ENCODE peak calls at places on chromosomes 5 and 9, in seven cellular contexts. Z is neural progenitor cell, K is fibroblast of lung, H is A673, B is PC-3, E is GM23338, X is GM23248. F is an unnamed sample.

GRCh38 chr9:96048116-96048953 is 172.8 kb downstream of the ERCC6L2 start:
- DNase-seq in Z (peak), K (peak), H (peak), B (no peak), E (peak), X (no peak), F (no peak)

GRCh38 chr5:111675540-111675939 is 81.5 kb downstream of the NREP start:
- DNase-seq in Z (peak), K (no peak), H (no peak), B (no peak), E (peak), X (no peak), F (no peak)

GRCh38 chr5:142015781-142016533 is 3.1 kb upstream of the GNPDA1 start:
- DNase-seq in Z (no peak), K (peak), H (peak), B (peak), E (no peak), X (peak), F (peak)

GRCh38 chr5:126544087-126544740 is 50.8 kb downstream of the ALDH7A1 start:
- DNase-seq in Z (peak), K (no peak), H (peak), B (peak), E (peak), X (peak), F (peak)

GRCh38 chr9:124855944-124856773 is 2.9 kb downstream of the WDR38 start:
- DNase-seq in Z (peak), K (peak), H (peak), B (peak), E (peak), X (peak), F (no peak)

GRCh38 chr5:119274024-119274766 is 81.6 kb upstream of the TNFAIP8 start:
- DNase-seq in Z (no peak), K (peak), H (no peak), B (peak), E (no peak), X (no peak), F (no peak)

GRCh38 chr9:119195521-119195920 is 173.7 kb downstream of the BRINP1 start:
- DNase-seq in Z (no peak), K (no peak), H (no peak), B (no peak), E (peak), X (no peak), F (no peak)

GRCh38 chr9:27888661-27889295 is 315.5 kb upstream of the C9orf72 start:
- DNase-seq in Z (no peak), K (no peak), H (peak), B (peak), E (peak), X (peak), F (peak)

GRCh38 chr9:72871685-72872084 is 81.2 kb downstream of the ALDH1A1 start:
- DNase-seq in Z (peak), K (no peak), H (peak), B (peak), E (peak), X (peak), F (peak)

GRCh38 chr9:121863931-121864330 is 212.5 kb downstream of the DAB2IP start:
- DNase-seq in Z (no peak), K (peak), H (no peak), B (no peak), E (no peak), X (peak), F (no peak)

GRCh38 chr9:30201024-30201423 is 2183.4 kb upstream of the ACO1 start:
- DNase-seq in Z (no peak), K (no peak), H (no peak), B (no peak), E (no peak), X (no peak), F (no peak)

GRCh38 chr5:136232316-136232715 is 39.4 kb upstream of the SMIM32 start:
- DNase-seq in Z (no peak), K (no peak), H (no peak), B (no peak), E (no peak), X (no peak), F (no peak)

GRCh38 chr9:20835364-20836286 is 151.6 kb downstream of the FOCAD start:
- DNase-seq in Z (no peak), K (peak), H (no peak), B (peak), E (no peak), X (peak), F (no peak)

GRCh38 chr5:163916376-163916775 is 411.0 kb downstream of the MAT2B start:
- DNase-seq in Z (no peak), K (peak), H (no peak), B (no peak), E (no peak), X (no peak), F (peak)

GRCh38 chr5:79759436-79759835 is 69.8 kb downstream of the CMYA5 start:
- DNase-seq in Z (no peak), K (peak), H (no peak), B (peak), E (no peak), X (peak), F (no peak)

GRCh38 chr9:33180526-33181184 is 13.5 kb upstream of the B4GALT1 start:
- DNase-seq in Z (no peak), K (peak), H (no peak), B (no peak), E (no peak), X (peak), F (peak)

GRCh38 chr5:101084353-101084752 is 181.3 kb upstream of the ST8SIA4 start:
- DNase-seq in Z (no peak), K (no peak), H (no peak), B (no peak), E (no peak), X (no peak), F (no peak)

GRCh38 chr5:172145870-172146747 is 41.9 kb downstream of the STK10 start:
- DNase-seq in Z (no peak), K (no peak), H (no peak), B (no peak), E (no peak), X (no peak), F (no peak)

GRCh38 chr9:13557724-13558123 is 278.2 kb upstream of the MPDZ start:
- DNase-seq in Z (no peak), K (no peak), H (no peak), B (no peak), E (no peak), X (no peak), F (no peak)

GRCh38 chr9:86585422-86586143 is 231.4 kb upstream of the TUT7 start:
- DNase-seq in Z (no peak), K (no peak), H (no peak), B (no peak), E (no peak), X (no peak), F (no peak)

GRCh38 chr5:160439205-160439600 is 17.5 kb downstream of the PTTG1 start:
- DNase-seq in Z (peak), K (peak), H (peak), B (peak), E (peak), X (peak), F (peak)

GRCh38 chr9:116238225-116238624 is 84.6 kb downstream of the PAPPA start:
- DNase-seq in Z (no peak), K (peak), H (peak), B (peak), E (no peak), X (peak), F (no peak)

GRCh38 chr5:80600943-80601693 is 31.0 kb upstream of the ANKRD34B start:
- DNase-seq in Z (no peak), K (no peak), H (no peak), B (no peak), E (no peak), X (no peak), F (no peak)

GRCh38 chr5:93576994-93577575 is 3.9 kb downstream of the NR2F1-AS1 start:
- DNase-seq in Z (peak), K (no peak), H (no peak), B (no peak), E (peak), X (no peak), F (no peak)
- TF ChIP-seq EZH2 in Z (no peak), K (no peak), H (no peak), B (no peak), E (peak), X (no peak), F (no peak)

DNA sequence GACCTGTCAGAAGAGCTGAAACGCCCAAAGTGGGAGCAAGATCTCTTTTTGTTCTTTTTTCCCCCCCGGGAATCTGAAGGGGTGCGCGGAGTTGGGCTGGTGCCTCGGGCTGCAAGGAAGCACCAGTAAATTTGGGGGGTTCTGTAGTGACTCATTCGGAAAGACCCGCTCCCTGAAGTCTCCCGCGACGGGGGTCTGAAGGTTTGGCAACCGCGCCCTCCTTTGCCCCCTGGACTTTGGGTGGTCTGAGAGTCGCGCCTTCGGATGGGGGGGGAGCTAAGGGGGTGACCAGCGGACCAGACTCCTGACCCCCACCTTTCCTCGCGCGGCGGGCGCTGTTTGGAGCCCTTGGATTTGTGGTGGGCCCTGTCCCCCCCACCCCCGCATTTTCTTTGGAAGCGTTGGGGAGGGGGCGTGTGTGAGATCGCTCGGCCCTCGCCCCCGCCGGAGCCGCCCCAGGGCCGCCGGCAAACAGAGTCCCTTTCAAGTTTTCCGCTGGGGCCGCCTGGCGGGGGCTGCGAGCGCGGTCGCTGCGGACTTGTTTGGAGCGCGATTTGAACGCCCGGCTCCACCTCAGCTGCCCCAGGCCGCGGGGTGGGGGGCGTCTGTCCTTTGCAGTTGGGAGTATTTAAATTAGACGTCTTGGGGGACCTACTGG is 2.0 kb downstream of the CXXC5 start:
- DNase-seq in Z (peak), K (no peak), H (peak), B (no peak), E (peak), X (peak), F (peak)
- TF ChIP-seq EZH2 in Z (peak), K (peak), H (no peak), B (peak), E (no peak), X (no peak), F (no peak)

GRCh38 chr5:77850536-77851228 is 74.5 kb upstream of the TBCA start:
- DNase-seq in Z (peak), K (no peak), H (no peak), B (no peak), E (peak), X (no peak), F (no peak)

GRCh38 chr5:77853353-77853907 is 77.3 kb upstream of the TBCA start:
- DNase-seq in Z (no peak), K (no peak), H (no peak), B (no peak), E (no peak), X (peak), F (no peak)

GRCh38 chr5:77852068-77852513 is 76.0 kb upstream of the TBCA start:
- DNase-seq in Z (no peak), K (no peak), H (no peak), B (no peak), E (no peak), X (no peak), F (no peak)

GRCh38 chr5:77852514-77853352 is 76.6 kb upstream of the TBCA start:
- DNase-seq in Z (peak), K (peak), H (peak), B (no peak), E (peak), X (peak), F (no peak)

DNA sequence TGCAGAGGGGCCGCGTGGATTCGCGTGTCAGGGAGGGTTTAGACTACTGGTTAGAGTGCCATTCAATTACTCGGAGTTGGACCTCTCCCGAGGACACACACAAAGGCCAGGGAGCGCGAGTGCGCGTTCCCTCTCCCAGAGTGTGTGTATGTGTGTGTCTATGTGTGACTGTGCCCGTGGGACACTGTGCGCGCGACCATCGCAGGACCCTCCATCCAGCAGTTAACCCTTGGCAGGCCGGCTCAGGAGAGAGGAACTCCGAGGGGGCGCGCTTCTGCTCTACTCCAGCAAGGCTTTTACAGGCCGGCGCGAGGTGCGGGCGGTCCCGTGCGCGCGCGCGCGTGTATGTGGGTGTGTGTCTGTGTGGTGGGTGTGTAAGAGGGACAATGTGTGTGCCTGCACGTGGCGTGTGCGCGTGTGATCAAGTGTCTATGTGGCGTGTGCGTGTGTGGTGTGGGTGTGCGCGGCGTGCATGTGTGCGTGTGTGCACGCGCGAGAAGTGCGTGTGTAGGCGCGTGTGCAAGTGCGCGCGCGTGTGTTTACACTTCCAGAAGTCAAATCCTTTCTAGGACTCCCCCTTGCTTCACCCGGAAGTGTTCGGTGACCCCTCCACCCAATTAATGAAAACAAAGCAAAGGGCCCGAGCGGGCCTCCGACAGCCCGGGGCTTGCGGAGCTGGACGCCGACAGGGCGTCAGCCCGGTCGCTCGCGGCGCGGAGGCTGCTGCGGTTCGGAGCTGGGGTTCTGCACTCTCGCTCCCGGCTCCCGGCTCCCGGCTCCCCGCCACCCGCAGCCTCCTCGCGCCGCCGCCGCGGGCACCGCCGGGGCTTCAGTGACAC is 75.3 kb upstream of the TBCA start:
- DNase-seq in Z (peak), K (peak), H (peak), B (no peak), E (peak), X (peak), F (no peak)
- TF ChIP-seq EZH2 in Z (peak), K (no peak), H (no peak), B (no peak), E (no peak), X (no peak), F (no peak)

GRCh38 chr9:84817011-84817410 is 147.5 kb downstream of the NTRK2 start:
- DNase-seq in Z (no peak), K (no peak), H (no peak), B (no peak), E (no peak), X (no peak), F (no peak)
- TF ChIP-seq EZH2 in Z (no peak), K (no peak), H (no peak), B (no peak), E (no peak), X (no peak), F (no peak)

GRCh38 chr5:1881731-1882336 is 891 bp downstream of the IRX4 start:
- DNase-seq in Z (peak), K (no peak), H (no peak), B (no peak), E (peak), X (no peak), F (no peak)

GRCh38 chr5:1879292-1880263 is 3.1 kb downstream of the IRX4 start:
- DNase-seq in Z (peak), K (no peak), H (no peak), B (no peak), E (peak), X (no peak), F (no peak)

GRCh38 chr5:1880377-1881272 is 2.1 kb downstream of the IRX4 start:
- DNase-seq in Z (no peak), K (no peak), H (no peak), B (no peak), E (peak), X (no peak), F (no peak)

GRCh38 chr5:1882337-1883119 is at the start of gene IRX4:
- DNase-seq in Z (peak), K (peak), H (peak), B (peak), E (peak), X (peak), F (no peak)

DNA sequence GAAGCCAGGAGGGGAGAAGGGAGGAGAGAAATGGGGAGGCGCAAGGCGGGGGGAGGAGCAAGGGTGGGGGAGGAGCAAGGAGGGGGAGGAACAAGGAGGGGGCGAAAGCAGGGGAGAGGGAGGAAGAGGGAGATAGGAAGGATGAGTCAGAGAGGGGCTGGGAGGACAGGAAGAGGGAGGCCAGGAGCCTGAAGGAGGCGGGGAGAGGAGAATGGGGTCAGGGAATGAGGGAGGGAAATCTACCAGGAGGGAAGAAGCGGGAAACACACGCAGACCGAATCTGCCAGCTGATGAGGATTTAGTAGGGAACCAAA is 1.5 kb downstream of the IRX4 start:
- DNase-seq in Z (peak), K (no peak), H (peak), B (peak), E (no peak), X (no peak), F (no peak)
- TF ChIP-seq EZH2 in Z (no peak), K (no peak), H (no peak), B (no peak), E (no peak), X (no peak), F (no peak)

GRCh38 chr5:173228639-173229380 is 6.2 kb downstream of the NKX2-5 start:
- DNase-seq in Z (peak), K (no peak), H (no peak), B (no peak), E (peak), X (peak), F (no peak)
- TF ChIP-seq EZH2 in Z (peak), K (peak), H (no peak), B (no peak), E (peak), X (peak), F (no peak)

GRCh38 chr9:128390150-128390812 is 19.1 kb downstream of the URM1 start:
- DNase-seq in Z (no peak), K (no peak), H (no peak), B (no peak), E (no peak), X (no peak), F (no peak)

GRCh38 chr9:128390813-128391711 is 19.9 kb downstream of the URM1 start:
- DNase-seq in Z (no peak), K (no peak), H (no peak), B (no peak), E (no peak), X (no peak), F (no peak)

GRCh38 chr9:128392302-128393152 is 21.4 kb downstream of the URM1 start:
- DNase-seq in Z (peak), K (no peak), H (no peak), B (no peak), E (peak), X (no peak), F (no peak)

GRCh38 chr9:128393171-128393761 is 22.1 kb downstream of the URM1 start:
- DNase-seq in Z (peak), K (no peak), H (no peak), B (no peak), E (peak), X (no peak), F (no peak)

DNA sequence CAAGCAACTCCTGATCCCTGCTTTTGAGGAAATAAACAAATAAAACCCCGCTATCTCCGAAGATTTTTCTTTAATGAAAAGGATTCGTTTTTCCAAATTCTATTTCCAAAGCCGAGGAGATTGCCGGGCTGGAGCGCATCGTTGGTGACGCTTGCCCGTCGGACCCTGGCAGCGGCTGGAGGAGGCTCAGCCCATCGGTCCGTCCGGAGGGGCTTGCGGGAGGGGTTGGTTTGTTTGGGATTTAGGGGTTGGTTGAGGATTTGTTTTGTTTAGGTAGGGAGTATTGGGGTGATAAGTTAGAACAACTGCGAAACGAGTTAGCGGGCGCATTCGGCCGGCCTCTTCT is 20.8 kb downstream of the URM1 start:
- DNase-seq in Z (no peak), K (no peak), H (no peak), B (no peak), E (no peak), X (no peak), F (no peak)
- TF ChIP-seq EZH2 in Z (no peak), K (no peak), H (no peak), B (no peak), E (peak), X (no peak), F (no peak)

GRCh38 chr9:71119746-71120145 is 1.7 kb downstream of the TRPM3 start:
- DNase-seq in Z (peak), K (no peak), H (no peak), B (no peak), E (peak), X (no peak), F (no peak)

GRCh38 chr9:71120439-71121247 is 778 bp downstream of the TRPM3 start:
- DNase-seq in Z (peak), K (no peak), H (no peak), B (no peak), E (peak), X (no peak), F (no peak)

GRCh38 chr9:71127301-71127700 is 5.9 kb upstream of the TRPM3 start:
- DNase-seq in Z (no peak), K (no peak), H (no peak), B (no peak), E (no peak), X (no peak), F (no peak)

DNA sequence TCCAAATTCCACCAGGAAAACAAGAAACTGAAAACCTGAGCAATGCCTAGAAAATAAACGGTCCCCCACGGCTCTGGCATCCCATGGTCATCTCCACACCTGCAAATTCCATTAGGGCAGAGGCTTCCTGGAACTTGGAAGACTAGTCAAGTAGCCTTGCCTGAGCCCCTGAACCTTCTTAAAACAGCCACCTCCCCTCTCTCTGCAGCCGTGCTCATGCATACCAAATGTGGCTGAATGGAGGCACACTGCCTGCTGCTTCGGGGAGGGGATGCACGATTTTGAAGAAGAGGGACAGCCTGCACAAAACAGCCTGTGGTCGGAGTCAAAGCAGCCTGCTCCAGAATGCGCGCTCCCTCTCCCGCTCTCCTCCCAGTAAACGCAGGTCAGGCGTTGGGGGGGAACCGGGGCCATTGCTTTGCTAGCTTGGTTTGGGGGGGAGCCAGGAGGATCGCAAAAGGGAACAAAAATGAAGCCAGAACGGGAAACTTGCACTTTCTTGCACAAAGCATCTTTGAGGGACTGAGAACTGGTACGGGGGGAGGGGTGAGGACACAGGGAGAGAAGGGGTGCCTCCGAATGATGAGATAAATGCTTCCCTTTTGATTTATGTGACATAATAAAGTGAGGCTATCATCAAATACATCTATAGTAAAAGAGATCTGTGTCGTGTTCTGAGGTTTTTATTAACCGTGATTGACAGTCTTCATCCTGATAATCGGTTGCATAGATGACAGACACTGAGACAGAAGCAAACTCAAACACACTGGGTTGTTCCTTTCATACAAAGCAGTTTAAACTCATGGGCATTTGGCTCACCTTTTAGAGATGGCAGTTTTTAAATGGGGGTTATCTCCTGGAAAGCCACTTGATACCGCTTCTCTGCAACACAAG is at the start of gene TRPM3:
- DNase-seq in Z (peak), K (no peak), H (no peak), B (no peak), E (peak), X (no peak), F (no peak)
- TF ChIP-seq EZH2 in Z (no peak), K (no peak), H (no peak), B (no peak), E (no peak), X (no peak), F (no peak)